ENCODE peak calls at places on chromosome 20, in four cellular contexts. One of them, this sample, is unnamed.

GRCh38 chr20:32922466-32922865 is 63.7 kb downstream of the EFCAB8 start:
- DNase-seq in HCT116: no peak
- DNase-seq in K562: no peak
- DNase-seq in HepG2: no peak
- DNase-seq in this sample: no peak

GRCh38 chr20:20076297-20077065 is 24.1 kb downstream of the CFAP61 start:
- DNase-seq in K562: no peak
- DNase-seq in HepG2: no peak
- DNase-seq in HCT116: no peak
- DNase-seq in this sample: no peak

GRCh38 chr20:64115171-64115911 is 8.0 kb upstream of the NPBWR2 start:
- DNase-seq in HepG2: no peak
- DNase-seq in K562: no peak
- DNase-seq in HCT116: no peak
- DNase-seq in this sample: no peak

GRCh38 chr20:31564284-31564683 is 40.8 kb upstream of the ID1 start:
- DNase-seq in HCT116: no peak
- DNase-seq in K562: no peak
- DNase-seq in HepG2: no peak
- DNase-seq in this sample: no peak

GRCh38 chr20:20456736-20457135 is 88.8 kb downstream of the INSM1 start:
- DNase-seq in HepG2: no peak
- DNase-seq in HCT116: no peak
- DNase-seq in K562: no peak
- DNase-seq in this sample: no peak

GRCh38 chr20:55668659-55669058 is 336.7 kb downstream of the CBLN4 start:
- DNase-seq in K562: no peak
- DNase-seq in HepG2: no peak
- DNase-seq in HCT116: no peak
- DNase-seq in this sample: no peak

GRCh38 chr20:23456416-23456815 is 3.7 kb upstream of the CST11 start:
- DNase-seq in K562: no peak
- DNase-seq in HepG2: no peak
- DNase-seq in HCT116: no peak
- DNase-seq in this sample: no peak

GRCh38 chr20:44832724-44833123 is 22.4 kb upstream of the RIMS4 start:
- DNase-seq in HCT116: peak
- DNase-seq in K562: no peak
- DNase-seq in HepG2: no peak
- DNase-seq in this sample: no peak

GRCh38 chr20:62816031-62816878 is 595 bp upstream of the COL9A3 start:
- DNase-seq in HepG2: no peak
- DNase-seq in HCT116: no peak
- DNase-seq in K562: no peak
- DNase-seq in this sample: no peak

GRCh38 chr20:61558726-61559125 is 306.7 kb downstream of the CDH4 start:
- DNase-seq in HepG2: no peak
- DNase-seq in HCT116: no peak
- DNase-seq in K562: no peak
- DNase-seq in this sample: no peak

GRCh38 chr20:47175501-47175900 is 181.0 kb downstream of the ZMYND8 start:
- DNase-seq in HCT116: no peak
- DNase-seq in HepG2: no peak
- DNase-seq in K562: no peak
- DNase-seq in this sample: no peak

GRCh38 chr20:52913650-52914387 is 58.3 kb upstream of the TSHZ2 start:
- DNase-seq in HCT116: no peak
- DNase-seq in K562: no peak
- DNase-seq in HepG2: peak
- DNase-seq in this sample: no peak

GRCh38 chr20:18989736-18990474 is 176.3 kb downstream of the SCP2D1 start:
- DNase-seq in HepG2: no peak
- DNase-seq in K562: no peak
- DNase-seq in HCT116: no peak
- DNase-seq in this sample: no peak

GRCh38 chr20:32823078-32823477 is 3.3 kb downstream of the MAPRE1 start:
- DNase-seq in HepG2: peak
- DNase-seq in HCT116: no peak
- DNase-seq in K562: no peak
- DNase-seq in this sample: no peak

GRCh38 chr20:41669708-41670263 is 51.6 kb upstream of the CHD6 start:
- DNase-seq in K562: peak
- DNase-seq in HepG2: no peak
- DNase-seq in HCT116: no peak
- DNase-seq in this sample: no peak

GRCh38 chr20:46156065-46156464 is 38.0 kb downstream of the CD40 start:
- DNase-seq in HepG2: no peak
- DNase-seq in K562: no peak
- DNase-seq in HCT116: no peak
- DNase-seq in this sample: no peak
- TF ChIP-seq REST in HepG2: no peak
- TF ChIP-seq REST in K562: no peak
- TF ChIP-seq REST in HCT116: no peak
- TF ChIP-seq REST in this sample: no peak

DNA sequence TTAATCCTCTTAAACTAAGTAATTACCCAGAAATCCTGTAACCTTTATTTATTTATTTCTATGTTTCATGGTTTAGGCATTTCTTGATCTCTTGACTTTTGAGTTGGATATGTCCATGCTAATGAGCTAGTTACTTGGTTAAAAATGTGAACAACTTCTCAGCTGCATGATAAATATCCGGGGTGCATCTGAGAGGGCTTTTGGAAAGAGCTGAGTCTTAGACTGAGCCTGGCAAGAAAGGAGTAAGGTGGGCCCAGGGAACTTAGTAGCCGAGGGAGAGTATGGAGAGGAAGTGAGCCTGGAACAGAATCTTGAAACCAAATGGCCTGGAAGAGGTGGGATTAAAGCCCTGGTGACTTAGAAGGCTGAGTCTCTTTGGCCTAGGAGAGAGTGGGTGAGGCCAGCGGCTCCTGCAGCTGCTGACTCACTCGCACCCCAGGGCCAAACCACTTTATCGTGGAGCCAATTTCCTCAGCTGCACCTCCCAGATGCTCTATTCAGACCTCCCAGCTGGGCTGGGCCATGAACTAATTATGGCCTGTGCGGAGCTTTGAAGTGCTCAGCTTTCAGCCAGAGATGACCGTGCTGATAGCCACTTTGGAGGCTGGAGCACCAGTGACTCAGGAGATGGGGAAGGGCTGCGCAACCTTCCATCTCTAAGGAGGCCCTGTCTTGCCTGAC is 19.1 kb downstream of the TGM3 start:
- DNase-seq in K562: peak
- DNase-seq in HCT116: peak
- DNase-seq in HepG2: no peak
- DNase-seq in this sample: no peak
- TF ChIP-seq SIN3A in K562: no peak
- TF ChIP-seq SIN3A in HCT116: no peak
- TF ChIP-seq SIN3A in HepG2: no peak
- TF ChIP-seq SIN3A in this sample: no peak

GRCh38 chr20:50395258-50395729 is 114.9 kb upstream of the PTPN1 start:
- DNase-seq in HCT116: no peak
- DNase-seq in K562: no peak
- DNase-seq in HepG2: no peak
- DNase-seq in this sample: no peak
- TF ChIP-seq REST in HCT116: no peak
- TF ChIP-seq REST in K562: no peak
- TF ChIP-seq REST in HepG2: no peak
- TF ChIP-seq REST in this sample: no peak

DNA sequence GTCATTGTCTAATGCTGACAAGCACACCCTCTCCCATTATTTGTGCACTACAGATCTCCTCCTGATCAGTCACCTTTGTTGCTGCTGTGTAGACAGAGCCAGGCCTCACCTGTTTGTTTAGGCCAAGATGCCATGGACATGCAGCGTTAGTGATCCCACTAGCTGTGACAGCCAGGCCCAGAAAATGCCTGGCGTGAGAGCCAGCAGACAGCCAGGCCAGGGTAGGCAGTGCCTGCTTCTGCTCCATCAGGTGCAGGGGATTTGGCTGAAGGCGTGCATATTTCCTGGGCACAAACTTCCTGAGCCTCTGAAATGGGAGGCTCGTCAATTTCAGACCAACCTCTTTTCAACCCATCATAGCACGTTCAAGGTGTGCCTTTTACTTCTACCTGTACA is 27.3 kb downstream of the MANBAL start:
- DNase-seq in HCT116: no peak
- DNase-seq in K562: no peak
- DNase-seq in HepG2: no peak
- DNase-seq in this sample: no peak
- TF ChIP-seq SIN3A in HCT116: no peak
- TF ChIP-seq SIN3A in K562: no peak
- TF ChIP-seq SIN3A in HepG2: no peak
- TF ChIP-seq SIN3A in this sample: no peak

GRCh38 chr20:58194176-58194796 is 34.2 kb downstream of the ANKRD60 start:
- DNase-seq in K562: no peak
- DNase-seq in HepG2: no peak
- DNase-seq in HCT116: no peak
- DNase-seq in this sample: no peak

GRCh38 chr20:58192065-58192464 is 36.4 kb downstream of the ANKRD60 start:
- DNase-seq in HepG2: no peak
- DNase-seq in HCT116: no peak
- DNase-seq in K562: no peak
- DNase-seq in this sample: no peak

GRCh38 chr20:58195047-58195446 is 33.4 kb downstream of the ANKRD60 start:
- DNase-seq in HCT116: no peak
- DNase-seq in HepG2: no peak
- DNase-seq in K562: no peak
- DNase-seq in this sample: no peak

GRCh38 chr20:58196402-58197184 is 31.9 kb downstream of the ANKRD60 start:
- DNase-seq in K562: no peak
- DNase-seq in HepG2: no peak
- DNase-seq in HCT116: no peak
- DNase-seq in this sample: no peak

DNA sequence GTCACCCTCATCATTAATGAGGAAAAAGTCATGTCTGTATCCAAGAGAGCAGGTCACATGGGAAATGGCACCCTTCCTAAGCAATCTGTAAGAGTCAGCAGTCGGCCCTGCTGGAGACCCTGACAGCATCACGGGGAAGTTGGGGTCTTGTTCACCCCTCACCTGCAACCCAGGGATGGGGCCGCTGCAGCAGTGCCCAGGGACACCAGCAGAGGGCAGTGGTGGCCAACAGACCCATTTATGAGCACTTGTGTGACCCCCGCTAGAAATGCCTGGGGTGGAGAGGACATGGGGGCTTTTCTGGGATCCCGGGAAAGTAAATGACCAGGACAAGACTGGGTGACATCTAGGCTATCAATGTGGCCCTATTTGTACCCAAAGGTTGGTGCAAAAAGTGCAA is 35.9 kb downstream of the ANKRD60 start:
- DNase-seq in HCT116: no peak
- DNase-seq in K562: peak
- DNase-seq in HepG2: no peak
- DNase-seq in this sample: no peak
- TF ChIP-seq REST in HCT116: no peak
- TF ChIP-seq REST in K562: no peak
- TF ChIP-seq REST in HepG2: no peak
- TF ChIP-seq REST in this sample: no peak

GRCh38 chr20:39985276-39985675 is 703.8 kb downstream of the MAFB start:
- DNase-seq in HepG2: no peak
- DNase-seq in K562: no peak
- DNase-seq in HCT116: no peak
- DNase-seq in this sample: no peak

GRCh38 chr20:39983183-39983582 is 705.9 kb downstream of the MAFB start:
- DNase-seq in HCT116: no peak
- DNase-seq in HepG2: no peak
- DNase-seq in K562: no peak
- DNase-seq in this sample: no peak

GRCh38 chr20:39988991-39989390 is 700.0 kb downstream of the MAFB start:
- DNase-seq in HepG2: no peak
- DNase-seq in HCT116: no peak
- DNase-seq in K562: no peak
- DNase-seq in this sample: no peak

GRCh38 chr20:39983655-39984054 is 705.4 kb downstream of the MAFB start:
- DNase-seq in HepG2: no peak
- DNase-seq in K562: no peak
- DNase-seq in HCT116: no peak
- DNase-seq in this sample: no peak

DNA sequence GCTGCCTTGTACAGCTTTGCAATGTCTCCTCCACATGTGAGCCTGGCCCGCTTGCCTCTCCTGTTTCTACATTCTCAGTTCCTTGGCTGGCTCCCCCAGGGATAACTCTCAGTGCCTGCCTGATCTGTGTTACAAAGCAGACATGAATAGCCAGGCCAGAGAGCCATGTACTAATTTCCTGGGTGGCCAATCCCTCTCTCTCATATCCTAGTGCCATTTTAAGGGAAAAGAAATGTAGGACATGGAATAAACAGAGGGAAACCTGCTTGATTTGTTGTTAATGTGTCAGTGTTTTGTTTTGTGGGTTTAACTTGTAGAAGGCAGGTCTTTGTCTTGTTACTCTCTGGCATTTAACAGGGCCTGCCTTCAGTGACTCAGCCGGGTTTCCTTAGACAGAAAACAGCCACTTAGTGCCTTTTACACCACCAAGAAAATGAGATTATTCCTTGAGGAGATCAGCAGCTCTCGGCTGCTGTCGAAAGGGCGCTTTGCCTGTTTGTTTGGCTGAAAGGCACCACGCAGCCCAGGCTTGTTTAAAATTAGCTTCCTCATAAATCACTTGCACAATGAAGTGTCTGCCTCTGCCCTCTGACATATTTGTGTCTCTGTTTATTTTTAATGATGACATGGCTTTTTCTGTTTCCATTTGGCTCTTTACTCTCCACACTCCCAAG is 702.7 kb downstream of the MAFB start:
- DNase-seq in K562: no peak
- DNase-seq in HCT116: no peak
- DNase-seq in HepG2: no peak
- DNase-seq in this sample: no peak
- TF ChIP-seq SIN3A in K562: no peak
- TF ChIP-seq SIN3A in HCT116: no peak
- TF ChIP-seq SIN3A in HepG2: no peak
- TF ChIP-seq SIN3A in this sample: no peak